ENCODE peak calls at places on chromosome 14, in five cellular contexts. Q is head of caudate nucleus, O is NCI-H1105, U is Ammon's horn, Y is GM23338. J is an unnamed sample.

GRCh38 chr14:65864993-65865392 is 452.5 kb downstream of the FUT8 start:
- DNase-seq in Q (no peak), O (no peak), U (no peak), Y (no peak), J (no peak)

GRCh38 chr14:100804558-100805309 is 21.2 kb upstream of the MEG3 start:
- DNase-seq in Q (no peak), O (no peak), U (no peak), Y (peak; percentile 49), J (peak; percentile 64)

GRCh38 chr14:37167151-37168047 is 5.0 kb downstream of the SLC25A21 start:
- DNase-seq in Q (no peak), O (no peak), U (no peak), Y (peak; percentile 91), J (peak; percentile 72)

GRCh38 chr14:72752034-72752412 is 141.9 kb downstream of the DPF3 start:
- DNase-seq in Q (no peak), O (no peak), U (no peak), Y (no peak), J (no peak)

GRCh38 chr14:77088645-77089044 is 9.4 kb upstream of the CIPC start:
- DNase-seq in Q (no peak), O (no peak), U (no peak), Y (no peak), J (peak; percentile 67)

GRCh38 chr14:58722433-58722832 is 84.7 kb downstream of the DACT1 start:
- DNase-seq in Q (no peak), O (no peak), U (no peak), Y (no peak), J (no peak)

GRCh38 chr14:57122129-57122528 is 146.6 kb downstream of the EXOC5 start:
- DNase-seq in Q (no peak), O (no peak), U (no peak), Y (no peak), J (no peak)

GRCh38 chr14:28348797-28349196 is 417.8 kb upstream of the FOXG1 start:
- DNase-seq in Q (no peak), O (no peak), U (no peak), Y (no peak), J (no peak)

GRCh38 chr14:37584211-37585100 is 10.6 kb downstream of the FOXA1 start:
- DNase-seq in Q (no peak), O (no peak), U (no peak), Y (peak; percentile 57), J (peak; percentile 77)

GRCh38 chr14:102998393-102998792 is 59.0 kb downstream of the CDC42BPB start:
- DNase-seq in Q (no peak), O (no peak), U (no peak), Y (no peak), J (no peak)

GRCh38 chr14:52076334-52076733 is 7.5 kb upstream of the NID2 start:
- DNase-seq in Q (no peak), O (no peak), U (no peak), Y (no peak), J (no peak)

GRCh38 chr14:64562432-64562831 is 12.7 kb downstream of the PPP1R36 start:
- DNase-seq in Q (no peak), O (no peak), U (no peak), Y (no peak), J (no peak)

GRCh38 chr14:68081489-68081888 is 261.9 kb downstream of the RAD51B start:
- DNase-seq in Q (no peak), O (no peak), U (no peak), Y (no peak), J (no peak)

GRCh38 chr14:36503771-36504741 is 16.0 kb downstream of the NKX2-1 start:
- DNase-seq in Q (no peak), O (no peak), U (no peak), Y (peak; percentile 57), J (peak; percentile 75)

GRCh38 chr14:77208266-77208978 is 26.8 kb downstream of the TMEM63C start:
- DNase-seq in Q (peak; percentile 77), O (peak; percentile 48), U (peak; percentile 81), Y (peak; percentile 87), J (peak; percentile 97)

GRCh38 chr14:31934767-31935266 is 142.3 kb upstream of the ARHGAP5 start:
- DNase-seq in Q (peak; percentile 47), O (peak; percentile 36), U (peak; percentile 72), Y (peak; percentile 85), J (peak; percentile 85)

GRCh38 chr14:91649930-91650329 is 82.0 kb downstream of the CATSPERB start:
- DNase-seq in Q (peak; percentile 13), O (no peak), U (peak; percentile 56), Y (peak; percentile 51), J (no peak)

GRCh38 chr14:26104686-26105085 is 493.1 kb downstream of the NOVA1 start:
- DNase-seq in Q (no peak), O (no peak), U (no peak), Y (peak; percentile 37), J (no peak)

GRCh38 chr14:90487031-90487430 is 90.2 kb downstream of the CALM1 start:
- DNase-seq in Q (no peak), O (peak; percentile 36), U (peak; percentile 35), Y (peak; percentile 32), J (no peak)

GRCh38 chr14:67668559-67668958 is 5.9 kb downstream of the VTI1B start:
- DNase-seq in Q (no peak), O (no peak), U (no peak), Y (no peak), J (no peak)

GRCh38 chr14:67003009-67003753 is 186.1 kb upstream of the GARIN2 start:
- DNase-seq in Q (no peak), O (no peak), U (no peak), Y (no peak), J (no peak)

GRCh38 chr14:54138024-54138353 is 181.4 kb upstream of the BMP4 start:
- DNase-seq in Q (no peak), O (no peak), U (no peak), Y (no peak), J (no peak)

GRCh38 chr14:50225974-50226297 is 5.4 kb downstream of the SOS2 start:
- DNase-seq in Q (no peak), O (no peak), U (no peak), Y (peak; percentile 62), J (peak; percentile 66)

GRCh38 chr14:60161176-60162107 is 3.8 kb downstream of the DHRS7 start:
- DNase-seq in Q (no peak), O (peak; percentile 62), U (no peak), Y (peak; percentile 41), J (no peak)

GRCh38 chr14:68756071-68756481 is 36.8 kb downstream of the ZFP36L1 start:
- DNase-seq in Q (no peak), O (no peak), U (no peak), Y (no peak), J (no peak)

GRCh38 chr14:36657409-36658090 is 4.1 kb upstream of the PAX9 start:
- DNase-seq in Q (no peak), O (no peak), U (no peak), Y (peak; percentile 76), J (peak; percentile 82)

GRCh38 chr14:42112108-42112507 is 505.4 kb downstream of the LRFN5 start:
- DNase-seq in Q (no peak), O (no peak), U (no peak), Y (no peak), J (no peak)

GRCh38 chr14:26598081-26598671 is 343 bp upstream of the NOVA1 start:
- DNase-seq in Q (peak; percentile 96), O (peak; percentile 94), U (peak; percentile 98), Y (peak; percentile 95), J (peak; percentile 99)

J was measured in endodermal cell.